ENCODE peak calls at places on chromosomes 3 and 15, in four cellular contexts. K is mammary epithelial cell, A is PC-9, I is hepatocyte. V is an unnamed sample.

GRCh38 chr3:42535981-42536784 is 33.7 kb downstream of the VIPR1 start:
- DNase-seq in K (peak), A (no peak), I (peak), V (no peak)

GRCh38 chr3:160753953-160754352 is 2.1 kb upstream of the PPM1L start:
- DNase-seq in K (no peak), A (no peak), I (no peak), V (no peak)

GRCh38 chr15:79004336-79004735 is 59.5 kb upstream of the CTSH start:
- DNase-seq in K (peak), A (peak), I (peak), V (no peak)

GRCh38 chr15:68599560-68600071 is 20.8 kb downstream of the CORO2B start:
- DNase-seq in K (no peak), A (no peak), I (peak), V (no peak)

GRCh38 chr15:38526158-38526557 is 38.5 kb downstream of the RASGRP1 start:
- DNase-seq in K (no peak), A (no peak), I (no peak), V (no peak)

GRCh38 chr3:186640473-186640818 is 247 bp downstream of the FETUB start:
- DNase-seq in K (peak), A (peak), I (no peak), V (peak)

GRCh38 chr15:58527573-58528196 is 95.9 kb downstream of the LIPC start:
- DNase-seq in K (no peak), A (no peak), I (no peak), V (no peak)

GRCh38 chr3:95002665-95003064 is 939.8 kb downstream of the NSUN3 start:
- DNase-seq in K (no peak), A (no peak), I (no peak), V (no peak)

GRCh38 chr15:65132841-65133549 is 613 bp downstream of the PDCD7 start:
- DNase-seq in K (peak), A (peak), I (peak), V (no peak)

GRCh38 chr15:82646250-82647044 is 716 bp downstream of the CPEB1 start:
- DNase-seq in K (no peak), A (no peak), I (peak), V (no peak)

GRCh38 chr15:66306381-66306780 is 13.0 kb downstream of the DIS3L start:
- DNase-seq in K (no peak), A (no peak), I (no peak), V (no peak)

GRCh38 chr3:121629601-121630000 is 31.1 kb downstream of the HCLS1 start:
- DNase-seq in K (no peak), A (no peak), I (no peak), V (no peak)

GRCh38 chr3:32432711-32433530 is 41.3 kb downstream of the CMTM7 start:
- DNase-seq in K (no peak), A (no peak), I (no peak), V (no peak)

GRCh38 chr15:98889930-98890695 is 117.5 kb downstream of the PGPEP1L start:
- DNase-seq in K (peak), A (no peak), I (peak), V (no peak)

GRCh38 chr3:61634678-61635077 is 73.3 kb downstream of the PTPRG start:
- DNase-seq in K (no peak), A (no peak), I (no peak), V (no peak)

GRCh38 chr15:41429003-41429890 is 12.4 kb downstream of the RTF1 start:
- DNase-seq in K (no peak), A (no peak), I (peak), V (no peak)

GRCh38 chr3:149512073-149512782 is 37.7 kb downstream of the TM4SF4 start:
- DNase-seq in K (peak), A (peak), I (peak), V (no peak)

GRCh38 chr3:143288944-143289343 is 169.4 kb downstream of the CHST2 start:
- DNase-seq in K (no peak), A (no peak), I (no peak), V (no peak)

GRCh38 chr15:59751552-59752413 is 62.7 kb upstream of the BNIP2 start:
- DNase-seq in K (peak), A (peak), I (no peak), V (no peak)

GRCh38 chr3:120157113-120157512 is 62.9 kb upstream of the GSK3B start:
- DNase-seq in K (no peak), A (no peak), I (no peak), V (no peak)

GRCh38 chr3:4977001-4977888 is 2.0 kb upstream of the BHLHE40 start:
- DNase-seq in K (peak), A (peak), I (peak), V (no peak)
- TF ChIP-seq EZH2 in K (no peak), A (no peak), I (no peak), V (no peak)

GRCh38 chr3:136659253-136659652 is 92.9 kb downstream of the STAG1 start:
- DNase-seq in K (no peak), A (no peak), I (peak), V (no peak)
- H3K27ac ChIP-seq in K (no peak), A (no peak), I (no peak), V (no peak)

GRCh38 chr3:98980915-98981596 is 79.6 kb upstream of the DCBLD2 start:
- DNase-seq in K (peak), A (no peak), I (no peak), V (no peak)
- H3K4me2 ChIP-seq in K (peak), A (no peak), I (no peak), V (peak)

DNA sequence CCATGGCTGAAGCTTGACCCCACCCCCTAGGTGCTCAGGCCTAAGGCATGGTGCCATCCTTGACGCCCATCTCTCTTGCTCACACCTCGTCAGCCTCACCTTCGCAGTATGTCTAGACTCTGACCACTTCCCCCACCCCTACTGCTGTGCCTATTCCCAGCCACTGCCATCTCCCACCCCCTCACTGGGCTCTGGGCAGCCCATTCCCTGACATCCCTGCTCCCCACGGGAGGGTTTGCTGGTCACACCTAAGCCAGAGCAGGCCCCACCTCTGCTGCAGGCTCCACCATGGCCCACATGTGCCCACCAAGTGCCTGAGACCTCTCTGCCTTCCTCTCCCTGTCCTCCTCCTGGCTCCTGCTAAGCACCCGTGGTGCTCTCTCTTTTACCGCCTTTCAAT is 47.7 kb upstream of the PRR23E start:
- DNase-seq in K (no peak), A (no peak), I (no peak), V (no peak)
- TF ChIP-seq EZH2 in K (no peak), A (no peak), I (no peak), V (no peak)

GRCh38 chr3:16053794-16054193 is 120.7 kb upstream of the GALNT15 start:
- DNase-seq in K (no peak), A (no peak), I (no peak), V (no peak)
- H3K27ac ChIP-seq in K (no peak), A (no peak), I (no peak), V (no peak)